ENCODE peak calls at places on chromosomes 3 and 15, in seven cellular contexts. Y is foreskin fibroblast, F is dorsolateral prefrontal cortex, H is ACHN, G is T-helper 2 cell, C is aorta, W is heart right ventricle. E is an unnamed sample.

GRCh38 chr3:4907050-4907449 is 72.2 kb upstream of the BHLHE40 start:
- DNase-seq in Y (no peak), F (no peak), H (no peak), G (no peak), C (no peak), W (no peak), E (no peak)

GRCh38 chr3:156606729-156607128 is 51.8 kb upstream of the SSR3 start:
- DNase-seq in Y (no peak), F (no peak), H (no peak), G (no peak), C (no peak), W (no peak), E (no peak)

GRCh38 chr15:61654004-61654740 is 406.1 kb downstream of the VPS13C start:
- DNase-seq in Y (no peak), F (no peak), H (no peak), G (no peak), C (no peak), W (no peak), E (no peak)

GRCh38 chr15:72961326-72961725 is 90.9 kb upstream of the NEO1 start:
- DNase-seq in Y (no peak), F (no peak), H (no peak), G (no peak), C (no peak), W (no peak), E (no peak)

GRCh38 chr3:105353485-105354161 is 13.1 kb upstream of the ALCAM start:
- DNase-seq in Y (no peak), F (peak), H (peak), G (no peak), C (peak), W (no peak), E (no peak)

GRCh38 chr3:188899887-188900286 is 271.9 kb upstream of the TPRG1 start:
- DNase-seq in Y (no peak), F (no peak), H (no peak), G (no peak), C (no peak), W (no peak), E (no peak)

GRCh38 chr15:38041576-38041975 is 107.1 kb downstream of the TMCO5A start:
- DNase-seq in Y (peak), F (no peak), H (peak), G (no peak), C (no peak), W (no peak), E (no peak)

GRCh38 chr3:70916375-70917055 is 604.1 kb upstream of the MDFIC2 start:
- DNase-seq in Y (no peak), F (no peak), H (no peak), G (no peak), C (no peak), W (no peak), E (no peak)

GRCh38 chr15:31331389-31331788 is 4.8 kb downstream of the KLF13 start:
- DNase-seq in Y (no peak), F (no peak), H (no peak), G (no peak), C (no peak), W (no peak), E (no peak)

GRCh38 chr3:48015451-48016182 is 599 bp downstream of the MAP4 start:
- DNase-seq in Y (no peak), F (no peak), H (peak), G (no peak), C (no peak), W (no peak), E (no peak)